ENCODE peak calls at places on chromosomes 5 and 9, in four cellular contexts. W is heart left ventricle, R is OCI-LY7, Q is SK-N-SH. I is an unnamed sample.
A peak's percentile ranks its signal among the peaks of the same experiment; 100 is the strongest.

GRCh38 chr5:125214080-125214479 is 467.6 kb upstream of the ZNF608 start:
- DNase-seq in W (no peak), R (no peak), Q (no peak), I (no peak)

GRCh38 chr9:95991326-95991725 is 115.8 kb downstream of the ERCC6L2 start:
- DNase-seq in W (no peak), R (no peak), Q (no peak), I (no peak)

GRCh38 chr9:134381262-134381661 is 55.0 kb downstream of the RXRA start:
- DNase-seq in W (no peak), R (no peak), Q (no peak), I (no peak)

GRCh38 chr5:122150128-122150685 is 20.9 kb downstream of the ZNF474 start:
- DNase-seq in W (no peak), R (no peak), Q (peak; percentile 27), I (no peak)

GRCh38 chr9:134641989-134642384 is 384 bp downstream of the COL5A1 start:
- DNase-seq in W (no peak), R (no peak), Q (peak; percentile 57), I (no peak)

GRCh38 chr5:6504677-6505414 is 56.2 kb downstream of the UBE2QL1 start:
- DNase-seq in W (no peak), R (no peak), Q (no peak), I (no peak)

GRCh38 chr5:165573445-165573844 is 2068.0 kb downstream of the MAT2B start:
- DNase-seq in W (no peak), R (no peak), Q (no peak), I (no peak)

GRCh38 chr5:38193015-38193581 is 65.3 kb upstream of the EGFLAM start:
- DNase-seq in W (peak; percentile 71), R (peak; percentile 57), Q (peak; percentile 73), I (peak; percentile 78)

GRCh38 chr5:180274695-180275094 is 17.2 kb downstream of the MAPK9 start:
- DNase-seq in W (no peak), R (no peak), Q (no peak), I (no peak)

GRCh38 chr5:172616730-172617129 is 24.3 kb upstream of the NEURL1B start:
- DNase-seq in W (peak; percentile 89), R (no peak), Q (no peak), I (no peak)

GRCh38 chr5:161311141-161311708 is 235.3 kb downstream of the GABRB2 start:
- DNase-seq in W (no peak), R (no peak), Q (no peak), I (no peak)

GRCh38 chr9:121328876-121329681 is 41.0 kb downstream of the STOM start:
- DNase-seq in W (no peak), R (no peak), Q (no peak), I (no peak)

GRCh38 chr5:56852228-56853000 is 37.1 kb downstream of the MAP3K1 start:
- DNase-seq in W (no peak), R (no peak), Q (no peak), I (no peak)

GRCh38 chr5:127615916-127616315 is 33.0 kb upstream of the CTXN3 start:
- DNase-seq in W (no peak), R (no peak), Q (no peak), I (no peak)

GRCh38 chr5:170538970-170539586 is 35.3 kb downstream of the KCNIP1 start:
- DNase-seq in W (no peak), R (no peak), Q (no peak), I (no peak)

GRCh38 chr5:74598731-74599624 is 41.5 kb downstream of the ENC1 start:
- DNase-seq in W (no peak), R (no peak), Q (no peak), I (no peak)

GRCh38 chr5:142475102-142475501 is 150.3 kb upstream of the SPRY4 start:
- DNase-seq in W (no peak), R (no peak), Q (no peak), I (no peak)

GRCh38 chr9:116647515-116647809 is 39.6 kb upstream of the TRIM32 start:
- DNase-seq in W (no peak), R (no peak), Q (no peak), I (no peak)

GRCh38 chr9:83583151-83584014 is 39.6 kb upstream of the IDNK start:
- DNase-seq in W (no peak), R (peak; percentile 45), Q (peak; percentile 64), I (peak; percentile 57)

GRCh38 chr5:10454591-10455272 is 13.1 kb downstream of the ROPN1L start:
- DNase-seq in W (no peak), R (no peak), Q (no peak), I (no peak)

GRCh38 chr5:135491552-135492318 is 39.6 kb upstream of the TIFAB start:
- DNase-seq in W (no peak), R (no peak), Q (peak; percentile 71), I (no peak)

GRCh38 chr9:72361227-72361626 is 3.8 kb downstream of the ZFAND5 start:
- DNase-seq in W (no peak), R (no peak), Q (no peak), I (no peak)

GRCh38 chr9:136946893-136947891 is 2.1 kb downstream of the C8G start:
- DNase-seq in W (peak; percentile 63), R (no peak), Q (no peak), I (no peak)

GRCh38 chr5:26877154-26877553 is 161.2 kb downstream of the CDH9 start:
- DNase-seq in W (no peak), R (no peak), Q (no peak), I (no peak)
- H3K4me3 ChIP-seq in W (no peak overlapping the region), R (no peak overlapping the region), Q (no peak overlapping the region), I (no peak overlapping the region)

GRCh38 chr9:11931109-11931508 is 762.1 kb upstream of the TYRP1 start:
- DNase-seq in W (no peak), R (no peak), Q (no peak), I (no peak)
- H3K27ac ChIP-seq in W (no peak overlapping the region), R (no peak overlapping the region), Q (no peak overlapping the region), I (no peak overlapping the region)

GRCh38 chr9:130417602-130418001 is 27.2 kb upstream of the ASS1 start:
- DNase-seq in W (no peak), R (peak; percentile 10), Q (no peak), I (no peak)
- TF ChIP-seq CTCF in W (no peak), R (peak; percentile 45), Q (no peak), I (peak; percentile 67)

GRCh38 chr9:112333639-112334318 is 360 bp upstream of the PTBP3 start:
- DNase-seq in W (peak; percentile 98), R (peak; percentile 98), Q (peak; percentile 99), I (peak; percentile 96)
- H3K4me3 ChIP-seq in W (peak overlapping the region; percentile 80), R (peak overlapping the region; percentile 86), Q (peak overlapping the region; percentile 99), I (peak overlapping the region; percentile 91)

DNA sequence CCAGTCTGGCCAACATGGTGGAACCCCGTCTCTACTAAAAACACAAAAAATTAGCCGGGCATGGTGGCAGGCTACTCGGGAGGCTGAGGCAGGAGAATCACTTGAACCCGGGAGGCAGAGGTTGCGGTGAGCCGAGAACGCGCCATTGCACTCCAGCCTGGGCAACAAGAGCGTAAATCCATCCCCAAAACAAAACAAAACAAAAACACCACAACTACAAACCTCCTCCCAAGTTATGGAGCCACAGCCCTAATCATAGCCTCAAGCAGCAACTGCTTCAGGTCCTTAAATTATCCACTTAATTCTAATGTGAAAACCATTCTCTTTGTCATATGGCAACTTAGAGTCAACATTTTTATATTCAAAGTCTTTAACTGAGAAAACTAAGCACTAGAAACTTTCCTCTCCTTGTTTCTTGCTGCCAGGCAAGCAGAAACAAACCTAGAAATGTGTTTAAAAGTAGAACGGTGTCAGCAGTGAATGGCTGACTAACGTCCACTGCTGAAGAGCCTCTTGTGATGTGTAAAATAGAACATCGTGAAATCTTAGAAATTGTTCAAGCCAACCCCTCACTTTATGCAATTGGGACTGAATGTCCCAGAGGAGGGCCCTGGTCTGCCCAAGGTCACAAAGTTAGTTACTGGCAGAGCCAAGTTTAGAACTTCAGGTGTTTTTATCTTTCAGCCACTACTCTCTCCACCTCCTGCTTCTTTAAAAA is 5.7 kb downstream of the TMEM245 start:
- DNase-seq in W (no peak), R (no peak), Q (no peak), I (no peak)
- H3K27ac ChIP-seq in W (peak overlapping the region; percentile 68), R (peak overlapping the region; percentile 30), Q (no peak overlapping the region), I (no peak overlapping the region)

DNA sequence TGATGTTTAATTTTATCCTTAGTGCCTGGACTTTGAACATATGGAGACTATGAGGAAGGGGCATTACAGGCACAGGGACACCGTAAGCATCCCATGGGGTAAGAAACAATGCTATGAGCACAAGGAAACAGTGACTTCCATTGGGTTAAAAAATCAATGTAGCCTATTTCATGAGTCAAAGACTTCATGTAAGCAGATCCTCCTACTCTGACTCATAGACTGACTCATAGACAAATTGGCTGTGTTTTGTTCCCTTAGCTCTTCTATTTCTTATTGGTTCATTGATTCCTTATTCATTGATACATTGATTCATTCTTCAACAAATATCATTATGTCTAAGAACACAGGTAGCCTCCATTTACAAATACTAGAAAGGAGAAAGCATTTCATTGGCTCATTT is 350.9 kb downstream of the PRELID2 start:
- DNase-seq in W (no peak), R (no peak), Q (no peak), I (no peak)
- TF ChIP-seq CTCF in W (no peak), R (no peak), Q (no peak), I (no peak)